ENCODE peak calls at places on chromosomes 7 and 10, in four cellular contexts. X, K, S and F are unnamed samples.

GRCh38 chr7:87933605-87933952 is 472 bp upstream of the ADAM22 start:
- DNase-seq in S (no peak), K (no peak), X (no peak), F (no peak)

GRCh38 chr7:127514499-127514898 is 70.9 kb downstream of the GCC1 start:
- DNase-seq in X (peak; percentile 24), K (no peak), S (no peak), F (peak; percentile 36)

GRCh38 chr10:110016037-110016436 is 8.3 kb downstream of the ADD3 start:
- DNase-seq in S (no peak), K (no peak), X (peak; percentile 48), F (no peak)

GRCh38 chr7:115135769-115136410 is 214.0 kb downstream of the MDFIC start:
- DNase-seq in K (no peak), X (no peak), S (no peak), F (no peak)

GRCh38 chr7:80843018-80843671 is 75.7 kb downstream of the SEMA3C start:
- DNase-seq in S (no peak), K (no peak), X (no peak), F (no peak)

GRCh38 chr7:141609566-141609965 is 58.4 kb downstream of the AGK start:
- DNase-seq in S (no peak), K (no peak), X (no peak), F (no peak)

GRCh38 chr7:103150192-103150591 is 1.3 kb upstream of the NAPEPLD start:
- DNase-seq in K (no peak), X (no peak), S (no peak), F (peak; percentile 64)

GRCh38 chr10:80504158-80504811 is 33.4 kb upstream of the SH2D4B start:
- DNase-seq in K (no peak), S (no peak), X (no peak), F (peak; percentile 90)

GRCh38 chr10:7475046-7475860 is 64.4 kb upstream of the SFMBT2 start:
- DNase-seq in S (no peak), K (no peak), X (peak; percentile 65), F (no peak)

GRCh38 chr10:110558034-110558433 is 9.5 kb upstream of the SMC3 start:
- DNase-seq in X (no peak), K (no peak), S (no peak), F (no peak)

GRCh38 chr7:55128693-55129394 is 110.0 kb downstream of the EGFR start:
- DNase-seq in K (no peak), X (peak; percentile 35), S (peak; percentile 78), F (no peak)

GRCh38 chr7:36180121-36180520 is 27.1 kb downstream of the EEPD1 start:
- DNase-seq in K (no peak), X (no peak), S (no peak), F (no peak)

GRCh38 chr10:120368927-120369326 is 88.1 kb upstream of the PLPP4 start:
- DNase-seq in K (no peak), S (no peak), X (no peak), F (no peak)

GRCh38 chr7:5598769-5599371 is 175.2 kb upstream of the TNRC18 start:
- DNase-seq in K (peak; percentile 82), S (no peak), X (no peak), F (peak; percentile 68)

DNA sequence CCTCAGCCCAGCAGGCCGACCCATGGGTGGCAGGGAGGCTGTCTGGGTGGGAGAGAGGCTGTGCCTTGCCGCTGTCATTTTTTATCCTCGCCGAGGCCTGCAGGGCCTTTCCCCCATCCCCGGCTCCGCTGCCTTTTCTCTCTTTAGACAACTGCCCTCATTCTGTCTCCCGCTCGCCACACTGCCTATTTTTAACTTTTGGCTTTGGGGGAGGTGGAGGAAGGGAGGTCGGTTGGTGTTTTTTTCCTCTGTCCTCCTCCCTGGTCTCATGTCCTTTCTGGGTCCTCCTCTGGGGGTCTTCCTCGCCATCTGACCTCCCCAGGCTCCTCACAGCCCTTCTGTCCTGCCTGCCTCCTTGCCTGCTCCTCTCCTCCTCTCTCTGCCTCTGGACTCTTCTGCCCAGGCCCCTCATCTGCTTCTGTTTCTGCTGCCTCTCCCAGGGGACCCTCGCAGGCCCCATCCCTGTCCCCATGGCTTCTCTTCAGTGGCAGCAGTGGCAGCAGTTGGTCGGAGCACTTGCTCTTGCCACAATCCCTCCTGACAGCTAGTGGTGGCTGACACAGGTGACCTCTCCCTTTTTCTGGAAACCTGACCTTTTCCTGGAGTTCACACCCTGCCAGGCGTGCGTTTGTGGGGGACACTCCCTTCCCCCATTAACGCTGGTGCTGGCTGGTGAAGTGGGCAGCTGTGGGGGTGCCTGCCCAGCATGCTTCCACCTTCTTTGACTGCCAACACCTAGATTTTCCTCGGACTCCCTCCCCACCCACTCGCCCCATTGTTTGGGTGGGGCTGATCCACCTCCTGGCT is 19.5 kb upstream of the PCBD1 start:
- DNase-seq in S (no peak), K (peak; percentile 22), X (no peak), F (peak; percentile 35)
- H3K4me3 ChIP-seq in S (no peak overlapping the region), K (no peak overlapping the region), X (no peak overlapping the region), F (no peak overlapping the region)

DNA sequence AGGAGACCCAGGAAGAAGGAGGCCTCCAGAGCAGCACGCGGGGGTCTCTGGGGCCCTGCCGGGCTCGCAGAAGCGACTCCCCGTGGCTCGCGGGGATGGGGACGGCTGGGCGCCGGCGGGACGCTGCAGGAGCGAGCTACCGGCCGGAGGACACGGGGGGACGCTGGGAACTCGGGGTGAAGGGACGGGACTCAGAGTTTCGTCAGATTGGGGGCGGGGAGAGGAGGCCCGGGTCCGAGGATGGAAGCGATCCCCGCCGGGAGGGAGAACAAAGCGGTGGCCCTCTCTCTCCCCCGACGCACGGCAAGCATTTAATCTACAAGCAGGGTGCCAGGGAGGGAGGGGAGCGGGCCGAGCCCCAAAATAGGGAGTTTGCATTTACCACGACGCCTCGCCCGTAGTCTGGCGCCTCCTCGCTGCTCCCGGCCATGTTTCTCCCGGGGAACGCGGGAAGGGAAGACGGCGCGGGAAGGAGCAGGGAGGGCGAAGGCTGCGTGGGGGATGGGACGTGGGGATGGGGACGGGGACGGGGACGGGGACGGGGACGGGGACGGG is at the start of gene PRTFDC1:
- DNase-seq in K (no peak), X (peak; percentile 17), S (peak; percentile 31), F (peak; percentile 75)
- H3K4me3 ChIP-seq in K (peak within 1 kb of the TSS; percentile 40), X (peak within 1 kb of the TSS; percentile 29), S (peak within 1 kb of the TSS; percentile 35), F (peak within 1 kb of the TSS; percentile 97)

GRCh38 chr10:13970967-13971353 is 359.8 kb downstream of the FRMD4A start:
- DNase-seq in S (no peak), X (no peak), K (no peak), F (no peak)

GRCh38 chr10:13970231-13970966 is 360.3 kb downstream of the FRMD4A start:
- DNase-seq in K (no peak), X (no peak), S (no peak), F (no peak)

GRCh38 chr10:13973742-13974141 is 357.0 kb downstream of the FRMD4A start:
- DNase-seq in X (no peak), S (no peak), K (no peak), F (no peak)

GRCh38 chr10:13972609-13973008 is 358.1 kb downstream of the FRMD4A start:
- DNase-seq in K (no peak), X (no peak), S (no peak), F (no peak)

DNA sequence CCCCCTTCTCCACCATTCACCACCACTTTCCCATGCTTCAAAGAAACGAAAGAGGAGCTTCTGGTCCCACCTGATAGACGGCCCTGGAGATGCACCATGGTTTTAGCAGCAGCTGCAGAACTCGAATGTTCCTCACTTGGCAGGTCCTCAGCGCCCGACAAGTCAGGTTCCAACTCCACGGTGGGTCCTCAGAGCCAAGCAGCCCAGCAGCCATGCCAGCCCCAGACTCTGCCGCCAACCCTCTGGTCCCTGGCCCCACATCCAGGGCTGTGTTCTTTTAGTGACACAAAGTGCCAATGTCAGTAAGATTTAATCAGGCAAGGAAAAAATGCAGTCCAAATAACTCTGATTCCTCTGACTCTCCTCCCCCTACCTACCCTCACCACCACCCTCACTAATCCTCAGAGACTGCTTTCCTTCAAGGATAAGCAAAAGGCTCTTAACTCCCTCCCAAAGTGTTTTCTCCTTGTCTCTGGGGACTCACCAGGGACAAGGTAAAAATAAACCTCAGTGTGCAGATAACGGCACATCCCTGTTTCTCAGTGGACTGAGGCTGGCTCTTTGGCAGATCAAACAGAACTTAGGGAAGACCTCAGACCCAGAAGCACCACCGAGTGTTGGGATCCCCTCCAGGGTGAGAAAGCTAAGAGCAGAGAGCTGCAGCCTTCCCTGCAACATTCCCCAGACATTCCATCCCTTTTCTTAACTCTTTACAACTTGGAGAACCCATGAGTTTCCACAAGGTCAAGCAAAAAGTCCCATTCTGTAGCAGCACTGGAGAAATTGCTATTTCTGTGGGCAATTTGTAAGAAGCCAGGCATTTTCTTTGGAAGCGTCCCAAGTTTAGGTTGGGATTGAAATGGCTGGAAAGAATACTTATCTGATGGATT is 358.9 kb downstream of the FRMD4A start:
- DNase-seq in K (no peak), S (no peak), X (no peak), F (no peak)
- H3K4me3 ChIP-seq in K (no peak overlapping the region), S (no peak overlapping the region), X (no peak overlapping the region), F (no peak overlapping the region)

GRCh38 chr10:69087600-69088470 is at the start of gene SRGN:
- DNase-seq in K (no peak), S (peak; percentile 91), X (peak; percentile 86), F (no peak)
- H3K4me3 ChIP-seq in K (peak within 1 kb of the TSS; percentile 7), S (peak within 1 kb of the TSS; percentile 24), X (no peak within 1 kb of the TSS), F (no peak within 1 kb of the TSS)

GRCh38 chr10:73886625-73887024 is 12.3 kb upstream of the CAMK2G start:
- DNase-seq in K (no peak), S (no peak), X (no peak), F (no peak)
- H3K4me3 ChIP-seq in K (no peak overlapping the region), S (no peak overlapping the region), X (no peak overlapping the region), F (no peak overlapping the region)

GRCh38 chr7:105454058-105454739 is 65.5 kb upstream of the SRPK2 start:
- DNase-seq in K (no peak), S (no peak), X (no peak), F (no peak)
- H3K4me3 ChIP-seq in K (no peak overlapping the region), S (no peak overlapping the region), X (no peak overlapping the region), F (no peak overlapping the region)

DNA sequence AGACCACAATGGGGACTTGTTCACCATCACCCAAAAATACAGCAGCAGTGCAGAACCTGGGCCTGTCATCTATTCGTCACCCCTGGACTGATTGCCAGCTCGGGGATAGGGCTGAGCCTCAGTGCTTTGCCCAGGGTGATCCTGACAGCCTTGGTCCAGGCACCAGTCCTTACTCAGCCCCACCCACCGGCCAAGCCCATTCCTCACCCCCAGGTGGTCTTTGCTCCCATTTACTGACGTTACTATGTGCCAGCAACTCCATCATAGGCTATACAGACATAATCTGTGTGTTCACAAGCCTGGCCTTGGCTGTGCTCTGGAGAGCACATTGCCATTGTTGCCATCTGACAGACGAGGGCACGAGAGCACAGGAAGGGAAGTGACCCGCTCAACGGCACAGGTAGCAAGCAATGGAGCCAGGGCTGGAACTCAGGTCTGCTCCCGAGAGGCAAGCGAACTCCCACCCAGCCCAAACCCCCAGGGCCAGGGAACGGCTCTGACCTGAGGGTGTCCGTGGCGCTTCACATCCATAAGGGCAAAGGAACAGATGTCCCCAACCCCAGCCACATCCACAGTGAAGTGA is 6.8 kb downstream of the ATG9B start:
- DNase-seq in X (no peak), K (peak; percentile 61), S (no peak), F (no peak)
- H3K4me3 ChIP-seq in X (no peak overlapping the region), K (no peak overlapping the region), S (no peak overlapping the region), F (no peak overlapping the region)